ENCODE peak calls at places on chromosomes 1 and 21, in four cellular contexts. G is endodermal cell; C is activated CD8-positive, alpha-beta T cell treated with anti-CD3 and anti-CD28 coated beads, Interleukin-2, amount 10 ng/mL, durations not matched to agents 7 days and 5 days; A is stimulated activated CD4-positive, alpha-beta T cell treated with anti-CD3 and anti-CD28 coated beads, Interleukin-4, amount 100 ng/mL, for 24 hours. L is an unnamed sample.

GRCh38 chr1:17588048-17588781 is 48.7 kb downstream of the ARHGEF10L start:
- DNase-seq in G (peak), C (no peak), A (no peak), L (no peak)

GRCh38 chr1:39613250-39613649 is 26.2 kb downstream of the HEYL start:
- DNase-seq in G (no peak), C (no peak), A (no peak), L (no peak)

GRCh38 chr1:32208891-32209309 is at the start of gene DCDC2B:
- DNase-seq in G (no peak), C (no peak), A (no peak), L (no peak)

GRCh38 chr1:227747948-227748495 is 12.8 kb downstream of the SNAP47 start:
- DNase-seq in G (no peak), C (no peak), A (no peak), L (no peak)

GRCh38 chr1:34987018-34987417 is 1.9 kb upstream of the TMEM35B start:
- DNase-seq in G (no peak), C (no peak), A (no peak), L (no peak)

GRCh38 chr1:223198628-223198965 is 55.5 kb upstream of the TLR5 start:
- DNase-seq in G (no peak), C (no peak), A (no peak), L (no peak)

GRCh38 chr1:53449026-53449425 is 10.2 kb upstream of the DMRTB1 start:
- DNase-seq in G (peak), C (no peak), A (no peak), L (no peak)

GRCh38 chr21:45407629-45408247 is 2.8 kb downstream of the COL18A1 start:
- DNase-seq in G (peak), C (no peak), A (no peak), L (no peak)

GRCh38 chr1:193069748-193070394 is 10.5 kb downstream of the RO60 start:
- DNase-seq in G (peak), C (no peak), A (no peak), L (no peak)

GRCh38 chr1:18417317-18418269 is 63.1 kb upstream of the KLHDC7A start:
- DNase-seq in G (no peak), C (no peak), A (no peak), L (no peak)

GRCh38 chr1:12097321-12097720 is 34.2 kb downstream of the TNFRSF8 start:
- DNase-seq in G (no peak), C (no peak), A (no peak), L (no peak)

GRCh38 chr1:235038701-235039100 is 89.9 kb downstream of the TOMM20 start:
- DNase-seq in G (no peak), C (no peak), A (no peak), L (no peak)

GRCh38 chr1:207866471-207867135 is 44.3 kb downstream of the CD34 start:
- DNase-seq in G (peak), C (no peak), A (peak), L (no peak)

GRCh38 chr1:235060607-235061470 is 67.8 kb downstream of the TOMM20 start:
- DNase-seq in G (peak), C (no peak), A (no peak), L (no peak)

GRCh38 chr1:214720561-214720960 is 117.6 kb downstream of the CENPF start:
- DNase-seq in G (no peak), C (no peak), A (no peak), L (no peak)

GRCh38 chr1:10107985-10108663 is 75.4 kb downstream of the UBE4B start:
- DNase-seq in G (no peak), C (no peak), A (no peak), L (no peak)

GRCh38 chr1:234713859-234714258 is 103.9 kb upstream of the IRF2BP2 start:
- DNase-seq in G (no peak), C (no peak), A (no peak), L (no peak)